ENCODE peak calls at places on chromosomes 12 and 14, in five cellular contexts. Z is fibroblast of mammary gland, M is AG04450, F is HFF-Myc, P is HL-60. I is an unnamed sample.

GRCh38 chr12:71461787-71462328 is 22.3 kb downstream of the LGR5 start:
- DNase-seq in M (no peak), Z (no peak), P (no peak), F (no peak), I (no peak)

GRCh38 chr12:82877963-82878362 is 191.3 kb downstream of the TMTC2 start:
- DNase-seq in Z (no peak), M (no peak), F (no peak), P (no peak), I (no peak)

GRCh38 chr14:50040401-50040775 is 76.0 kb downstream of the VCPKMT start:
- DNase-seq in Z (peak; percentile 85), P (no peak), F (peak; percentile 65), M (peak; percentile 47), I (peak; percentile 85)

GRCh38 chr12:64077922-64078321 is 144.2 kb downstream of the KICS2 start:
- DNase-seq in M (no peak), Z (no peak), P (no peak), F (no peak), I (peak; percentile 40)

GRCh38 chr14:20684662-20685456 is 499 bp downstream of the RNASE4 start:
- DNase-seq in F (no peak), M (no peak), Z (peak; percentile 81), P (no peak), I (peak; percentile 64)

GRCh38 chr14:77502109-77502782 is 3.6 kb upstream of the ISM2 start:
- DNase-seq in Z (no peak), P (no peak), F (no peak), M (no peak), I (no peak)

GRCh38 chr14:75223664-75224154 is 47.3 kb upstream of the TMED10 start:
- DNase-seq in P (peak; percentile 72), Z (no peak), M (no peak), F (no peak), I (no peak)

GRCh38 chr14:54174437-54174836 is 217.8 kb upstream of the BMP4 start:
- DNase-seq in M (no peak), Z (no peak), F (no peak), P (no peak), I (no peak)

GRCh38 chr12:1825382-1826102 is 5.2 kb downstream of the LRTM2 start:
- DNase-seq in F (no peak), Z (no peak), P (no peak), M (no peak), I (no peak)

GRCh38 chr12:68767191-68767590 is 21.2 kb downstream of the SLC35E3 start:
- DNase-seq in F (no peak), Z (no peak), P (no peak), M (no peak), I (no peak)

GRCh38 chr12:78698747-78699146 is 165.8 kb upstream of the SYT1 start:
- DNase-seq in Z (peak; percentile 24), M (no peak), F (no peak), P (no peak), I (peak; percentile 73)

GRCh38 chr12:93802293-93802692 is 125.1 kb downstream of the CRADD start:
- DNase-seq in P (no peak), Z (no peak), M (no peak), F (no peak), I (peak; percentile 25)

GRCh38 chr12:93804392-93805179 is 127.4 kb downstream of the CRADD start:
- DNase-seq in P (no peak), F (no peak), Z (peak; percentile 85), M (no peak), I (peak; percentile 82)

GRCh38 chr12:93802698-93803097 is 125.5 kb downstream of the CRADD start:
- DNase-seq in F (no peak), P (no peak), Z (peak; percentile 63), M (no peak), I (peak; percentile 47)

GRCh38 chr12:93805736-93806141 is 128.6 kb downstream of the CRADD start:
- DNase-seq in M (no peak), P (no peak), F (no peak), Z (no peak), I (no peak)

DNA sequence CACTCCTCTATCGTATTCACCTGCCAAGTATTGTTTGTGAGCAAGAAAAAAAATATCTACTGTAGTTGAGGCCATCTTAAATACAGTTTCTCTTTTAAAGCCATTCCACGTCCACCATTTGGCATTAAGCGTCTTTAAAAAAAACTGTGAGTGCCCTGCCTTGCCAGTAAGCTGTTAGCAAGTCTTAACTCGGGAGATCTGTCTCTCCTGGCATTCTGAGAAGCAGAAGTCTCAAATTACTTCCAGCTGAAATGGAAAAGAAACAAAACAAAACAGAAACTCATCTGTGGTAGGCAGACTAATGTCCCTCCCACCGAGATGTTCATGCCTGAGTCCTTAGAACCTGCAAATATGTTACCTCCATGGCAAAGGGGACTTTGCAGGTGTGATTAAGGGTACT is 126.2 kb downstream of the CRADD start:
- DNase-seq in F (no peak), Z (peak; percentile 88), P (no peak), M (no peak), I (peak; percentile 63)
- H3K4me3 ChIP-seq in F (no peak overlapping the region), Z (no peak overlapping the region), P (no peak overlapping the region), M (peak overlapping the region; percentile 15), I (no peak overlapping the region)

GRCh38 chr12:55812088-55812487 is 5.4 kb downstream of the SARNP start:
- DNase-seq in M (no peak), P (no peak), Z (no peak), F (no peak), I (no peak)

GRCh38 chr12:55809274-55809673 is 8.2 kb downstream of the SARNP start:
- DNase-seq in M (no peak), Z (no peak), F (no peak), P (no peak), I (no peak)

GRCh38 chr12:55806982-55807381 is 10.5 kb downstream of the SARNP start:
- DNase-seq in M (no peak), F (no peak), Z (no peak), P (no peak), I (no peak)
- TF ChIP-seq CTCF in M (no peak), F (no peak), Z (no peak), P (no peak), I (no peak)

DNA sequence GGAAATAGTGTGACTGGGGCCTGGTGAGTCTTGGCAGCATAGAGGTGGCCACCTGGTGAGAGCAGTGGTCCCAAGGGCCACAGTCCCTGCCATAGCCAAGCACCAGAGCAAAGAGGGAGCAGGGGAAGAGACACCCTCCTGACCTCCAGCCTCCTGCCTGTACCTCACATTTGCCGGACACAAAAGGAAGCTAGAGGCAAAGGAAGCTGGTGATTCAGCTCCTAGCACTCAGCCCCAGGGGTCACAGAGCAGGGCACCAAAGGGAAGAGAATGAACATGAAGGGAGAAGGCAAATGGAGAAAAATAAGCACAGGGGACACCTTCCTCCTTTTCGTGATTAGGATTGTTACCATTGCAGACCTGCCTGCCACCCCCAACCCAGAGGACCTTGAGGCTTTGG is 216.8 kb downstream of the ZFP36L1 start:
- DNase-seq in M (no peak), P (no peak), Z (peak; percentile 45), F (no peak), I (peak; percentile 40)
- H3K4me3 ChIP-seq in M (no peak overlapping the region), P (no peak overlapping the region), Z (no peak overlapping the region), F (no peak overlapping the region), I (no peak overlapping the region)

DNA sequence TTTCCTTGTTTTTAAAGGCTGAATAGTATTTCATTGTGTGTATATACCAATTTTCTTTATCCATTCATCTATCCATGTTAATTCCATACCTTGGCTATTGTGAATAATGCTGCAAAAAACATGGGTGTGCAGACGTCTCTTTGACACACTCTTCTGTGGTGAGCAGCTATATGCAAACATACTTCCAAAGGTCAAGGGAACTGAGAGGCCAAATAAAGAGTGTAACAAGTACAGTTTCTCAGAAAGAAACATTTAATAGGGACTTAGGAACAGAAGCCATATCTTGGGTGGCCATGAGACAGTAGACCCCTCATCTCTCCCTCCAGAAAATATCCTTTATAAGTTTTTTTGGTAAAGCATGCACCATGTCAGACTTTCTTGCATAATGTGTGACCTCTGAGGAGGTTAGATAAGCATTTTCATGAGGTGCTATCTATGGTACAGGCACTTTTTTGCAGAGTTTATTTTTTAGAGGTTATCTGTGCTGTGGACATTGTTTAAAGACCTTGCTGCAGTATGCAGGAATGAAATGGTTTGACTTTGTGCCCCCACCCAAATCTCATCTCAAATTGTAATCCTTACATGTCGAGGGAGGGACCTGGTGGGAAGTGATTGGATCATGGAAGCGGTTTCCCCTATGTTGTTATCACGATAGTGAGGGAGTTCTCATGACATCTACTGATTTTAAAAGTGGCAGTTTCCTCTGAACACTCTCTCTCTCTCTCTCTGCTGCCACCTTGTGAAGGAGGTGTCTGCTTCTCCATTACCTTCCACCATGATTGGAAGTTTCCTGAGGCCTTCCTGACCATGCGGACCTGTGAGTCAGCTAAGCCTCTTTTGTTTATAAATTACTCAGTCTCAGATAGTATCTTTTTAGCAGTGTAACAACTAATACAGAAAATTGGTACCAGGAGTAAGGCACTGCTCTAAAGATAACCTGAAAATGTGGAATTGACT is 1202.3 kb downstream of the GALC start:
- DNase-seq in P (no peak), F (no peak), Z (no peak), M (no peak), I (no peak)
- TF ChIP-seq CTCF in P (no peak), F (no peak), Z (no peak), M (no peak), I (no peak)

GRCh38 chr14:89165189-89165809 is 251.7 kb downstream of the FOXN3 start:
- DNase-seq in P (peak; percentile 36), F (no peak), Z (no peak), M (no peak), I (no peak)
- H3K4me3 ChIP-seq in P (no peak overlapping the region), F (no peak overlapping the region), Z (no peak overlapping the region), M (no peak overlapping the region), I (no peak overlapping the region)

GRCh38 chr14:102295301-102295700 is 9.7 kb downstream of the MOK start:
- DNase-seq in M (no peak), P (no peak), Z (peak; percentile 64), F (no peak), I (peak; percentile 59)
- TF ChIP-seq CTCF in M (peak; percentile 54), P (no peak), Z (peak; percentile 61), F (peak; percentile 35), I (peak; percentile 62)

DNA sequence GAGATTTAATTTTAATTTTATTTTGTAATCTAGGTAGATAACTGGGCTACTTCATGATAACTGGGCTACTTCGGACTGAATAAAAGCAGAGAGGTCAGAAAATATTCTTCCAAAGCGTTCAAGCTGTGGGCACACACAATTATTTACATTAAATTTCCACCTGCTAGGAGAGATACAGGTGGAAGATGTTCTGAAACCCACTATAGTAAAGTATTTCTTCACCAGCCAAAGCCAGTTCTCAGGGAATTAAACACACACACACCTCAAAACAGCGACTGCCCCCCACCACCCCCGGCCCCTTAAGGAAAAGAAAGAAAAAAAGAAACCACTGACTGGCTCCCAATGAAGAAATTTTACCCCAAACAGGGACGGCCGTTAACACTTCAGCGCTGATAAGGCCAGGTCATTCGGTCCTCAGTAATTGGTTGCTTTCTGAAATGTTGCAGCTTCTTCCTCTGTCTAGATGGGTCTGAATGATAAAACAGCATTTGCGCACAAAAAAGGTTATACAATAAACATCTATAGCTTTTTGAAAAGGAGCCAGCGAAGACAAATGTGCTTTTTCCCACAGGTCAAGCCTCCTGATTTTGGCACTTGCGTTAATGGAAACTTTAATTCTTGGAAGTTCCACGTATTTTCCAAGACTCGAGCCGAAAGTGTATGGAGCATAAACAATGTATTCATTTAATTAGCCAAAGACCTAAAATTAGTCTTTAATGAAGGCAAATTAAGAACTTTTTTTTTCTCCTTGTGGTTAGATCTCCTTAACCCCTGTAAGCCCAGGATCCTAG is 819 bp upstream of the KCNJ8 start:
- DNase-seq in Z (no peak), M (no peak), F (no peak), P (no peak), I (no peak)
- H3K4me3 ChIP-seq in Z (peak overlapping the region; percentile 65), M (peak overlapping the region; percentile 72), F (peak overlapping the region; percentile 45), P (no peak overlapping the region), I (no peak overlapping the region)

I was measured in cardiac fibroblast.